ENCODE peak calls at places on chromosomes 6 and 20, in ten cellular contexts. B is NCI-H774; D is foreskin fibroblast; P is neuronal stem cell; I is stimulated activated CD8-positive, alpha-beta memory T cell treated with anti-CD3 and anti-CD28 coated beads, Interleukin-15, amount 100 ng/mL, for 1 hour; Q is CD4-positive, alpha-beta T cell; X is amniotic stem cell; Z is Daoy; N is AG08395; F is ACHN. H is an unnamed sample.

GRCh38 chr6:136069119-136069518 is 181.0 kb downstream of the MTFR2 start:
- DNase-seq in Q (no peak), B (no peak), N (peak; percentile 70), X (no peak), I (no peak), Z (peak; percentile 17), D (peak; percentile 71), F (peak; percentile 21), P (no peak), H (no peak)

GRCh38 chr6:127083231-127084015 is 35.0 kb upstream of the RSPO3 start:
- DNase-seq in F (no peak), X (no peak), P (no peak), Q (no peak), N (no peak), I (no peak), D (no peak), Z (no peak), B (no peak), H (no peak)

GRCh38 chr6:87054143-87054833 is 40.6 kb downstream of the CGA start:
- DNase-seq in D (no peak), P (no peak), N (no peak), Z (no peak), X (no peak), B (no peak), Q (no peak), F (no peak), I (no peak), H (no peak)

GRCh38 chr20:29878777-29879442 is 1378.6 kb upstream of the DEFB115 start:
- DNase-seq in P (no peak), Z (peak; percentile 21), B (no peak), X (no peak), N (no peak), D (no peak), F (no peak), I (no peak), Q (no peak), H (peak; percentile 56)

GRCh38 chr6:98927534-98927933 is 20.2 kb downstream of the FBXL4 start:
- DNase-seq in I (no peak), F (peak; percentile 53), B (peak; percentile 61), Z (no peak), X (no peak), N (no peak), Q (no peak), P (no peak), D (no peak), H (no peak)

GRCh38 chr20:21693322-21693721 is 12.1 kb upstream of the PAX1 start:
- DNase-seq in I (no peak), X (no peak), Z (peak; percentile 40), Q (no peak), D (no peak), N (no peak), F (peak; percentile 28), P (no peak), B (peak; percentile 36), H (no peak)

GRCh38 chr6:74073429-74073828 is 377.4 kb downstream of the CD109 start:
- DNase-seq in Q (no peak), P (no peak), N (peak; percentile 72), B (no peak), D (peak; percentile 80), Z (no peak), X (peak; percentile 29), F (no peak), I (no peak), H (no peak)

GRCh38 chr6:111782887-111783286 is 90.4 kb downstream of the FYN start:
- DNase-seq in N (no peak), F (no peak), D (no peak), I (no peak), Z (no peak), Q (no peak), P (no peak), X (no peak), B (no peak), H (no peak)

GRCh38 chr6:169490830-169491229 is 211.0 kb downstream of the WDR27 start:
- DNase-seq in N (peak; percentile 41), Z (no peak), X (no peak), I (no peak), B (no peak), D (peak; percentile 34), F (no peak), Q (no peak), P (no peak), H (no peak)

H was measured in activated CD8-positive, alpha-beta T cell treated with anti-CD3 and anti-CD28 coated beads, Interleukin-2, amount 10 ng/mL, durations not matched to agents 7 days and 5 days.